ENCODE peak calls at places on chromosomes 6 and 20, in ten cellular contexts. Q is cardiac fibroblast, H is left lung, T is progenitor cell of endocrine pancreas, D is A549, G is nephron progenitor cell, S is fibroblast of pulmonary artery, B is brain microvascular endothelial cell, K is tibial nerve, E is NB4. V is an unnamed sample.

GRCh38 chr6:46144270-46144669 is 14.5 kb downstream of the ENPP4 start:
- DNase-seq in B (no peak), H (no peak), D (no peak), T (no peak), S (no peak), G (no peak), K (no peak), Q (no peak), E (no peak), V (no peak)

GRCh38 chr6:138403324-138403800 is 661 bp upstream of the HEBP2 start:
- DNase-seq in H (peak), Q (peak), D (peak), S (peak), B (no peak), G (peak), T (peak), E (peak), K (no peak), V (peak)

GRCh38 chr6:72709436-72709835 is 87.6 kb downstream of the KCNQ5 start:
- DNase-seq in T (no peak), B (no peak), E (no peak), D (no peak), H (no peak), G (no peak), K (no peak), S (no peak), Q (no peak), V (no peak)

GRCh38 chr6:136549359-136550044 is 720 bp downstream of the MAP7 start:
- DNase-seq in B (no peak), S (no peak), Q (no peak), G (peak), T (peak), D (peak), H (peak), K (no peak), E (no peak), V (peak)

GRCh38 chr6:52063584-52064400 is 23.6 kb downstream of the PKHD1 start:
- DNase-seq in S (peak), G (peak), T (no peak), K (no peak), H (no peak), B (peak), Q (peak), D (peak), E (peak), V (no peak)

GRCh38 chr6:105072799-105073199 is 107.0 kb downstream of the POPDC3 start:
- DNase-seq in E (peak), K (no peak), B (no peak), G (no peak), D (peak), H (no peak), T (no peak), S (peak), Q (peak), V (no peak)

GRCh38 chr20:41650221-41650948 is 32.2 kb upstream of the CHD6 start:
- DNase-seq in E (no peak), K (no peak), S (no peak), G (no peak), B (no peak), H (no peak), T (no peak), Q (no peak), D (no peak), V (no peak)

GRCh38 chr6:152572395-152573061 is 64.6 kb downstream of the SYNE1 start:
- DNase-seq in G (no peak), H (no peak), T (no peak), K (no peak), E (no peak), D (no peak), B (no peak), Q (peak), S (no peak), V (no peak)

GRCh38 chr6:167827062-167827587 is 414 bp downstream of the AFDN start:
- DNase-seq in T (peak), G (no peak), Q (peak), S (peak), H (peak), E (no peak), B (no peak), K (no peak), D (no peak), V (no peak)

GRCh38 chr20:23145281-23145700 is 59.2 kb upstream of the CD93 start:
- DNase-seq in Q (peak), E (no peak), T (no peak), G (no peak), S (peak), H (no peak), B (peak), K (no peak), D (no peak), V (no peak)

GRCh38 chr6:22476811-22477210 is 92.6 kb upstream of the HDGFL1 start:
- DNase-seq in D (no peak), H (no peak), E (no peak), B (peak), G (no peak), Q (no peak), S (no peak), K (no peak), T (no peak), V (no peak)

GRCh38 chr6:150212745-150213144 is 69.9 kb downstream of the PPP1R14C start:
- DNase-seq in E (no peak), B (no peak), Q (peak), K (no peak), G (no peak), H (no peak), D (no peak), S (no peak), T (no peak), V (no peak)

GRCh38 chr6:45445749-45446454 is 68.2 kb upstream of the SUPT3H start:
- DNase-seq in B (peak), E (peak), T (no peak), H (peak), D (peak), K (peak), S (peak), Q (peak), G (no peak), V (peak)

GRCh38 chr6:165231581-165232276 is 77.7 kb downstream of the C6orf118 start:
- DNase-seq in E (peak), K (peak), D (peak), G (peak), H (no peak), S (peak), T (no peak), Q (peak), B (peak), V (no peak)

GRCh38 chr6:148971027-148971927 is 224.4 kb downstream of the UST start:
- DNase-seq in S (no peak), E (no peak), K (no peak), Q (peak), D (no peak), H (no peak), B (no peak), G (no peak), T (no peak), V (no peak)

GRCh38 chr6:157595768-157596167 is 214.8 kb downstream of the ZDHHC14 start:
- DNase-seq in G (no peak), S (no peak), T (no peak), B (no peak), D (no peak), E (no peak), K (no peak), Q (no peak), H (no peak), V (no peak)
- TF ChIP-seq CTCF in G (no peak), S (no peak), T (peak), B (peak), D (no peak), E (no peak), K (no peak), Q (no peak), H (no peak), V (no peak)

GRCh38 chr6:30264731-30265130 is 51.5 kb upstream of the TRIM26 start:
- DNase-seq in K (no peak), B (peak), S (peak), D (no peak), H (no peak), Q (peak), T (no peak), G (no peak), E (no peak), V (no peak)

GRCh38 chr6:30259140-30260035 is 46.2 kb upstream of the TRIM26 start:
- DNase-seq in H (peak), T (peak), E (no peak), S (peak), G (peak), D (peak), B (peak), K (peak), Q (peak), V (peak)

GRCh38 chr6:30263734-30264133 is 50.5 kb upstream of the TRIM26 start:
- DNase-seq in H (no peak), T (no peak), S (peak), K (no peak), G (no peak), E (no peak), D (no peak), B (peak), Q (peak), V (no peak)

GRCh38 chr6:30258204-30258603 is 45.0 kb upstream of the TRIM26 start:
- DNase-seq in D (no peak), K (no peak), E (no peak), B (no peak), T (no peak), H (no peak), G (no peak), Q (no peak), S (no peak), V (no peak)

DNA sequence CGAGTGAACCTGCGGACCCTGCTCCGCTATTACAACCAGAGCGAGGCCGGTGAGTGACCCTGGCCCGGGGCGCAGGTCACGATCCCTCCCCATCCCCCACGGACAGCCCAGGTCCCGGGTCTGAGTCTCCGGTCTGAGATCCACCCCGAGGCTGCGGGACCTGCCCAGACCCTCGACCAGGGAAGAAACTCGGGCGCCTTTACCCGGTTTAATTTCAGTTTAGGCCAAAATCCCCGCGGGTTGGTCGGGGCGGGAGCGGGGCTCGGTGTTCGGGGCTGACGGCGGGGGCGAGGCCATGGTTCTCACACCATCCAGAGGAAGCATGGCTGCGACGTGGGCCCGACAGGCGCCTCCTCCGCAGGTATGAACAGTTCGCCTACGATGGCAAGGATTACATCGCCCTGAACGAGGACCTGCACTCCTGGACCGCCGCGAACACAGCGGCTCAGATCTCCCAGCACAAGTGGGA is 46.9 kb upstream of the TRIM26 start:
- DNase-seq in K (no peak), B (no peak), G (no peak), H (peak), E (peak), S (no peak), Q (no peak), T (peak), D (no peak), V (no peak)
- TF ChIP-seq CTCF in K (no peak), B (no peak), G (no peak), H (no peak), E (no peak), S (no peak), Q (no peak), T (no peak), D (no peak), V (no peak)

DNA sequence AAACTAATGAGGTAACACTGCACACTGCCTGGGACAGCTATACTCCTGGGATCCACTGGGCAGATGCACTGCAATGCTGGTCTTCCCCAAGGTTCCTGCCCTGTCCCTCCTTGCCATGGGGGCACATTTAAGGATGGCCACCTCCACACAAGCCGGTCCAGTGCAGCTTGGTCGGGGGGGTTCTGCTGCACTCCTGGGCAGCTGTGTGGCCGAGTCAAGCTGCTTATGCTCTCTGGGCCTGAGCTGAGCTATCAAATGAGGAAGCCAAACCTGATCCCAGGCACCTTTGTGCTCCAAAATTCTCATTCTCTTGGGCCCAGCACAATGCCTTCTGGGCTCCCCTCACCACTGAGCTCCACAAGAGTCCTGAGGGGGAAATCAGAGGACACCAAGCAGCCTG is 37.3 kb downstream of the NINL start:
- DNase-seq in Q (no peak), H (no peak), D (no peak), K (no peak), T (no peak), B (no peak), S (no peak), G (no peak), E (no peak), V (no peak)
- TF ChIP-seq CTCF in Q (no peak), H (no peak), D (no peak), K (no peak), T (no peak), B (no peak), S (no peak), G (no peak), E (no peak), V (no peak)

GRCh38 chr6:53241936-53242335 is 93.3 kb upstream of the GCM1 start:
- DNase-seq in G (no peak), E (peak), S (no peak), T (no peak), H (peak), Q (no peak), D (no peak), K (no peak), B (no peak), V (peak)

GRCh38 chr6:53244532-53244931 is 95.9 kb upstream of the GCM1 start:
- DNase-seq in K (no peak), B (no peak), T (no peak), S (no peak), G (no peak), H (no peak), D (no peak), E (peak), Q (no peak), V (no peak)

GRCh38 chr6:53246924-53247323 is 98.3 kb upstream of the GCM1 start:
- DNase-seq in K (no peak), H (no peak), D (no peak), E (no peak), S (no peak), T (no peak), G (no peak), B (no peak), Q (no peak), V (peak)

GRCh38 chr6:53240763-53241162 is 92.1 kb upstream of the GCM1 start:
- DNase-seq in E (peak), D (no peak), T (no peak), H (no peak), K (no peak), G (no peak), S (no peak), Q (no peak), B (no peak), V (no peak)

GRCh38 chr6:53244958-53245357 is 96.3 kb upstream of the GCM1 start:
- DNase-seq in E (peak), K (no peak), T (no peak), Q (no peak), S (no peak), G (no peak), D (no peak), H (peak), B (no peak), V (no peak)
- TF ChIP-seq CTCF in E (no peak), K (no peak), T (no peak), Q (no peak), S (no peak), G (no peak), D (no peak), H (no peak), B (no peak), V (no peak)

GRCh38 chr6:28769626-28770402 is 154.0 kb downstream of the TRIM27 start:
- DNase-seq in D (peak), B (peak), Q (peak), H (no peak), S (peak), T (no peak), E (peak), G (peak), K (no peak), V (no peak)

GRCh38 chr6:28772480-28773381 is 151.1 kb downstream of the TRIM27 start:
- DNase-seq in Q (no peak), B (no peak), H (no peak), K (no peak), E (peak), T (no peak), G (peak), D (no peak), S (no peak), V (no peak)

GRCh38 chr6:28774292-28775051 is 149.3 kb downstream of the TRIM27 start:
- DNase-seq in E (no peak), K (no peak), Q (no peak), H (no peak), G (no peak), B (no peak), S (no peak), T (no peak), D (no peak), V (no peak)

GRCh38 chr6:28770732-28771131 is 153.1 kb downstream of the TRIM27 start:
- DNase-seq in T (no peak), E (no peak), H (no peak), Q (no peak), D (no peak), K (no peak), S (no peak), G (no peak), B (no peak), V (no peak)

DNA sequence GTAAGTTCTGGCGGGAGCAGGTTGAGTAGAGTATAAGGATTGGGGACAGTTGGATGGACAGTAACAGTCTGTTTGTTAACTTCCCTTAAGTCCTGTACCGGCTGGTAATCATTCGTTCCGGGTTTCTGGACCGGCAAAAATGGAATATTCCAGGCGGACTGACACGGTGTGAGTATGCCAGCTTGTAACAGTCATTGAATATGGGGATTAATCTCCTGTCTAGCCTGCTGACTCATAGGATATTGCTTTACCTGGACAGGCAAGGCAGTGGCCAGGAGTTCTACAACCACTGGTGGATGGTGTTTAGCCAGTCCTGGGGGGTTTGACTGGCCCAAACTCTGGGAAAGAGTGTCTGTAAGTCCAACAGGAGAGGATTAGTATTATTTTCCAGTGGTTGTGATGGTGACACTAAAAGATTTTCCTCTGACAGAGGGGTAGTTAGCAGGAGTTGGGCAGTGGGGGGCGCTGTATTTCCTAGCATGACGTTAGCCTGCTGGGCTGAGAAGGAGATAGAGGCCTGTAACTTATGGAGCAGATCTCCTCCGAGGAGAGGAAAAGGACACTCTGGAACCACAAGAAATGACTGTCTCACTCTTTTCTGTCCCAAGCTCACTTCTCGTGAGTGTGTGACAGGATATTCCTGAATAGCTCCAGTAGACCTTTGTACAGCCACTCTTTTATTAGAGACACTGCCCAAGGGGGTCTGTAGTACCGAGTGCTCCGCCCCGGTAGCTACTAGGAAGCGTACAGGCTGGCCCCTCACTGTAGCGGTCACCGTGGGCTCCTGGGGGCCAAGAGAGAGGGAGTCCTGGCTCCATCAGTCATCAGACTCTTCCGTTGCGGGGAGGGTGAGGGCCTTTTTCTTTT is 152.2 kb downstream of the TRIM27 start:
- DNase-seq in H (no peak), Q (no peak), E (peak), S (no peak), B (no peak), G (peak), K (no peak), T (no peak), D (no peak), V (no peak)
- TF ChIP-seq CTCF in H (no peak), Q (no peak), E (peak), S (no peak), B (no peak), G (peak), K (no peak), T (peak), D (no peak), V (no peak)

DNA sequence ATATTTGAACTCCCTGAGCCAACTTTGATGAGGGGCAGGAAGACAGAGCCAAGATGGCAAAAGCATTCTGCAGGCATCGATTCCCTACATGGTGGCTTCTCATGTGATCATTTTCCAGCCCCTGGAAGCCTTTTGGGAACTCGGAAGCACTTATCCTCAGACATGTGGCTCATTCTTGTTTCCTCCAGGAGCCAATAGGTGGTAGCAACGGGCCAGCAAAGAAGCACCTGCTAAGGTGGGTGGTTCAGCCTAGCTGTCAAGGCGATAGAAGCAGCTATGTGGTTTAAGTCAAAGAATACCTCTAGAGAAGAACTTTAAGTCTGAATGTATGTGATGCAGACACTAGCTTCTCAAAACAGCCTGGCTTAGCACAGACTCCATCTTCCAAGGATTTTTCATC is 64.9 kb upstream of the PAX1 start:
- DNase-seq in H (no peak), K (no peak), B (no peak), D (peak), G (peak), S (no peak), Q (no peak), T (peak), E (peak), V (no peak)
- TF ChIP-seq CTCF in H (no peak), K (no peak), B (no peak), D (no peak), G (peak), S (no peak), Q (no peak), T (peak), E (peak), V (peak)

V was measured in right lobe of liver.